ENCODE peak calls at places on chromosomes 2 and 18, in four cellular contexts. M is IMR-90, S is psoas muscle, Q is sigmoid colon. O is an unnamed sample.

GRCh38 chr2:19362652-19363473 is 4.4 kb upstream of the OSR1 start:
- DNase-seq in S (peak; percentile 86), Q (peak; percentile 93), M (peak; percentile 86), O (peak; percentile 52)

GRCh38 chr2:159706385-159706980 is 5.8 kb upstream of the MARCHF7 start:
- DNase-seq in Q (no peak), M (no peak), S (no peak), O (no peak)

GRCh38 chr2:168430431-168430830 is 25.6 kb upstream of the CERS6 start:
- DNase-seq in Q (no peak), S (no peak), M (no peak), O (no peak)

GRCh38 chr2:73116182-73116960 is 3.6 kb upstream of the RAB11FIP5 start:
- DNase-seq in S (no peak), M (no peak), Q (no peak), O (no peak)

GRCh38 chr2:112887904-112888303 is 23.1 kb upstream of the IL37 start:
- DNase-seq in S (no peak), M (peak; percentile 34), Q (no peak), O (no peak)

GRCh38 chr2:109383505-109384307 is 230.1 kb downstream of the SEPTIN10 start:
- DNase-seq in Q (peak; percentile 50), S (peak; percentile 17), M (no peak), O (no peak)

GRCh38 chr2:176461686-176462376 is 192.6 kb downstream of the MTX2 start:
- DNase-seq in S (no peak), Q (no peak), M (no peak), O (no peak)

GRCh38 chr2:205868773-205869333 is 186.6 kb downstream of the NRP2 start:
- DNase-seq in Q (no peak), S (no peak), M (peak; percentile 61), O (no peak)

GRCh38 chr2:176763871-176764404 is 448.7 kb upstream of the HNRNPA3 start:
- DNase-seq in S (no peak), M (no peak), Q (no peak), O (no peak)

GRCh38 chr18:62131305-62131909 is 55.4 kb downstream of the PIGN start:
- DNase-seq in Q (peak; percentile 69), S (no peak), M (peak; percentile 76), O (peak; percentile 37)

GRCh38 chr2:239370876-239371725 is 29.7 kb downstream of the HDAC4 start:
- DNase-seq in Q (peak; percentile 57), M (no peak), S (peak; percentile 34), O (no peak)

GRCh38 chr2:190533968-190534309 is 583 bp downstream of the NEMP2 start:
- DNase-seq in Q (no peak), S (no peak), M (no peak), O (peak; percentile 92)

GRCh38 chr18:42348722-42349121 is 393.7 kb downstream of the PIK3C3 start:
- DNase-seq in S (no peak), M (no peak), Q (no peak), O (no peak)

GRCh38 chr2:134949966-134950708 is 31.5 kb downstream of the CCNT2 start:
- DNase-seq in Q (no peak), S (no peak), M (no peak), O (no peak)

GRCh38 chr2:9519250-9519649 is 36.4 kb downstream of the ADAM17 start:
- DNase-seq in Q (no peak), S (no peak), M (peak; percentile 37), O (no peak)

GRCh38 chr2:120737802-120738516 is 2.3 kb downstream of the GLI2 start:
- DNase-seq in S (no peak), Q (no peak), M (no peak), O (no peak)

DNA sequence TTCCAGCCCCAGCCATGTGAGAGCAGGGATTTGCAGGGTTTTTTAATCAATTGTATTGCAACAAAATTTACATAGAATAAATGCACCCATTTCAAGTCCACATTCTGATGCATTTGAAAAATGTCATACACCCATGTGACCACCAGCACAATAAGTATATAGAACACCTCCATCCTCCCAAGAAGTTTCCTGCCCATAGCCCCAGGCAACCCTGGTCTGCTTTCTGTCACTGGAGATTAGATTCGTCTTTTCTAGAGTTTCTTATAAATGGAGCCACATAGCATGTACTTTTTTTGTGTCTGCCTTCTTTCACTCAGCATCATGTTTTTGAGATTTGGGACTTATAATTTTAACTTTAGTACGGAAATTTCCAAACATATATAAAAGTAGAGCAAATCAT is 127.2 kb upstream of the EPAS1 start:
- DNase-seq in M (no peak), S (no peak), Q (no peak), O (no peak)
- H3K27me3 ChIP-seq in M (no peaks in the 10 kb centered on the region), S (no peaks in the 10 kb centered on the region), Q (no peaks in the 10 kb centered on the region), O (no peaks in the 10 kb centered on the region)

GRCh38 chr18:36185901-36186460 is 1.3 kb upstream of the MOCOS start:
- DNase-seq in Q (no peak), M (no peak), S (no peak), O (no peak)
- H3K4me3 ChIP-seq in Q (no peak overlapping the region), M (peak overlapping the region; percentile 91), S (no peak overlapping the region), O (no peak overlapping the region)

GRCh38 chr2:3705808-3706207 is 2.4 kb downstream of the DCDC2C start:
- DNase-seq in Q (no peak), S (no peak), M (peak; percentile 24), O (no peak)

GRCh38 chr2:3706892-3707291 is 3.5 kb downstream of the DCDC2C start:
- DNase-seq in M (no peak), S (no peak), Q (no peak), O (no peak)

GRCh38 chr2:3704647-3705046 is 1.3 kb downstream of the DCDC2C start:
- DNase-seq in Q (no peak), S (no peak), M (no peak), O (no peak)

GRCh38 chr2:3703236-3703682 is at the start of gene DCDC2C:
- DNase-seq in M (no peak), Q (no peak), S (no peak), O (no peak)

GRCh38 chr2:3703741-3704355 is 473 bp downstream of the DCDC2C start:
- DNase-seq in Q (no peak), M (no peak), S (no peak), O (no peak)
- H3K27me3 ChIP-seq in Q (peaks cover 13% of the 10 kb centered on the region), M (peaks cover 15% of the 10 kb centered on the region), S (peaks cover 10% of the 10 kb centered on the region), O (peaks cover 8% of the 10 kb centered on the region)

GRCh38 chr2:233450854-233451575 is 96.7 kb downstream of the DGKD start:
- DNase-seq in M (no peak), Q (peak; percentile 55), S (peak; percentile 46), O (no peak)
- H3K4me3 ChIP-seq in M (no peak overlapping the region), Q (no peak overlapping the region), S (no peak overlapping the region), O (no peak overlapping the region)

GRCh38 chr2:240821429-240821778 is 1.4 kb upstream of the KIF1A start:
- DNase-seq in M (no peak), Q (no peak), S (no peak), O (no peak)
- H3K27me3 ChIP-seq in M (peaks cover 74% of the 10 kb centered on the region), Q (peaks cover 74% of the 10 kb centered on the region), S (peaks cover 24% of the 10 kb centered on the region), O (peaks cover 34% of the 10 kb centered on the region)

GRCh38 chr2:240432430-240432819 is 3.0 kb upstream of the GPC1 start:
- DNase-seq in M (no peak), S (no peak), Q (no peak), O (no peak)

GRCh38 chr2:240434728-240435456 is 571 bp upstream of the GPC1 start:
- DNase-seq in S (peak; percentile 97), M (peak; percentile 88), Q (peak; percentile 98), O (peak; percentile 82)

GRCh38 chr2:240432820-240433801 is 2.4 kb upstream of the GPC1 start:
- DNase-seq in M (no peak), Q (peak; percentile 66), S (peak; percentile 45), O (no peak)

GRCh38 chr2:240435457-240435954 is at the start of gene GPC1:
- DNase-seq in M (peak; percentile 76), Q (peak; percentile 85), S (peak; percentile 88), O (no peak)

GRCh38 chr2:240433973-240434727 is 1.3 kb upstream of the GPC1 start:
- DNase-seq in M (peak; percentile 98), S (peak; percentile 56), Q (peak; percentile 82), O (no peak)
- H3K4me3 ChIP-seq in M (peak overlapping the region; percentile 52), S (peak overlapping the region; percentile 91), Q (peak overlapping the region; percentile 43), O (no peak overlapping the region)

DNA sequence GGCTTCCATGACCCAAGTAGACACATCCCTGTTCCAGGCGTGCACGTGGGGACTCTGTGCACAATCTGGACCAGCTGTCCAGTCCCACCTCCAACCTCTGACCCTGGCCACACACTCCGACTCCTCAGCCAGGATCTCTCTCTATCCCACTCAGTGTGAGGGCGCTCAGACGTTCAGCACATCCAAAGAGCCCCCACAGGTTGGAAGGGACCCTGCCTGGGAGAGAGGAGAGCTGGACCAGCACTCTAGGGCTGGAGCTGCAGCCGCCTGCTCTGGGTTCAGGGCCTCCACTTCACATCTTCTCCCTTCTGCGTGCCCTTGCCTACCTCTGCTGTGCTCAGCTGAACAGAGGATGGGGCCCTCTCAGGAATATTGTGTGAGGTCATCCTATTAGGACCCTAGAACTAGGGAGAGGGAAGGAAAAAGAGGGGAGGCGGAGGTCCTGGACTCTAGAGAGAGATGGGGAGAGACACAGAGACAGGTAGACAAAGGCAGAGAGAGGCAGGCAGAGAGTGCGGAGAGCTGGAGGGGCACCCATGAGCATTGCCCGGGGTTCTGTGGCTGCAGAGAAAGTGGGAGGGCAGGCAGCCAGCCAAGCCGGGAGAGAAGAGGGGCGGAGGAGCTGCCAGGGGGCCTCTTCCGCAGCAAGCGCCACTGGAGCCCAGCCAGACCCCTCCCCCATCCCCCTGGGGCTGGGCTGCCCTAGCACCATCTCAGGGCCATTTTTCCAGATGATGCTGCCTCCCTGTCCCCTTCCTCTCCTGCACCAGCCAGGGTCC is 8.2 kb upstream of the TNS1 start:
- DNase-seq in M (no peak), Q (no peak), S (peak; percentile 55), O (no peak)
- H3K27me3 ChIP-seq in M (peaks cover 8% of the 10 kb centered on the region), Q (peaks cover 5% of the 10 kb centered on the region), S (peaks cover 3% of the 10 kb centered on the region), O (peaks cover 8% of the 10 kb centered on the region)

O was measured in CD4-positive, CD25-positive, alpha-beta regulatory T cell.